ENCODE peak calls at places on chromosomes 11 and 22, in ten cellular contexts. One of them, this sample, is unnamed.
A peak's percentile ranks its signal among the peaks of the same experiment; 100 is the strongest.

GRCh38 chr11:96197801-96198465 is 145.1 kb downstream of the MAML2 start:
- DNase-seq in stomach: no peak
- DNase-seq in HCT116: no peak
- DNase-seq in lower lobe of right lung: no peak
- DNase-seq in IMR-90: no peak
- DNase-seq in pancreas: no peak
- DNase-seq in sigmoid colon: no peak
- DNase-seq in OCI-LY7: peak; percentile 47
- DNase-seq in heart right ventricle: no peak
- DNase-seq in upper lobe of right lung: no peak
- DNase-seq in this sample: no peak

GRCh38 chr22:30238661-30239420 is 7.7 kb downstream of the LIF start:
- DNase-seq in stomach: no peak
- DNase-seq in HCT116: no peak
- DNase-seq in lower lobe of right lung: no peak
- DNase-seq in IMR-90: peak; percentile 87
- DNase-seq in pancreas: no peak
- DNase-seq in sigmoid colon: peak; percentile 79
- DNase-seq in OCI-LY7: no peak
- DNase-seq in heart right ventricle: peak; percentile 40
- DNase-seq in upper lobe of right lung: no peak
- DNase-seq in this sample: peak; percentile 86

GRCh38 chr11:31050061-31050790 is 319.3 kb downstream of the DCDC1 start:
- DNase-seq in stomach: peak; percentile 33
- DNase-seq in HCT116: no peak
- DNase-seq in lower lobe of right lung: no peak
- DNase-seq in IMR-90: no peak
- DNase-seq in pancreas: no peak
- DNase-seq in sigmoid colon: no peak
- DNase-seq in OCI-LY7: no peak
- DNase-seq in heart right ventricle: peak; percentile 12
- DNase-seq in upper lobe of right lung: no peak
- DNase-seq in this sample: no peak

GRCh38 chr11:61380914-61381313 is 11.5 kb upstream of the TMEM216 start:
- DNase-seq in stomach: no peak
- DNase-seq in HCT116: no peak
- DNase-seq in lower lobe of right lung: no peak
- DNase-seq in IMR-90: no peak
- DNase-seq in pancreas: no peak
- DNase-seq in sigmoid colon: no peak
- DNase-seq in OCI-LY7: no peak
- DNase-seq in heart right ventricle: no peak
- DNase-seq in upper lobe of right lung: no peak
- DNase-seq in this sample: no peak

GRCh38 chr11:9838961-9839360 is 175.1 kb downstream of the SWAP70 start:
- DNase-seq in stomach: no peak
- DNase-seq in HCT116: no peak
- DNase-seq in lower lobe of right lung: no peak
- DNase-seq in IMR-90: no peak
- DNase-seq in pancreas: no peak
- DNase-seq in sigmoid colon: no peak
- DNase-seq in OCI-LY7: no peak
- DNase-seq in heart right ventricle: no peak
- DNase-seq in upper lobe of right lung: no peak
- DNase-seq in this sample: peak; percentile 55

GRCh38 chr22:19843107-19843856 is 11.4 kb downstream of the GNB1L start:
- DNase-seq in stomach: peak; percentile 48
- DNase-seq in HCT116: no peak
- DNase-seq in lower lobe of right lung: no peak
- DNase-seq in IMR-90: no peak
- DNase-seq in pancreas: no peak
- DNase-seq in sigmoid colon: peak; percentile 46
- DNase-seq in OCI-LY7: no peak
- DNase-seq in heart right ventricle: no peak
- DNase-seq in upper lobe of right lung: no peak
- DNase-seq in this sample: peak; percentile 2

GRCh38 chr11:33622231-33622630 is 78.4 kb downstream of the C11orf91 start:
- DNase-seq in stomach: no peak
- DNase-seq in HCT116: no peak
- DNase-seq in lower lobe of right lung: no peak
- DNase-seq in IMR-90: peak; percentile 63
- DNase-seq in pancreas: no peak
- DNase-seq in sigmoid colon: no peak
- DNase-seq in OCI-LY7: no peak
- DNase-seq in heart right ventricle: no peak
- DNase-seq in upper lobe of right lung: no peak
- DNase-seq in this sample: peak; percentile 73

GRCh38 chr22:33438273-33438672 is 380.1 kb upstream of the SYN3 start:
- DNase-seq in stomach: no peak
- DNase-seq in HCT116: no peak
- DNase-seq in lower lobe of right lung: no peak
- DNase-seq in IMR-90: peak; percentile 89
- DNase-seq in pancreas: no peak
- DNase-seq in sigmoid colon: peak; percentile 74
- DNase-seq in OCI-LY7: no peak
- DNase-seq in heart right ventricle: no peak
- DNase-seq in upper lobe of right lung: no peak
- DNase-seq in this sample: peak; percentile 88

GRCh38 chr22:33062402-33062801 is 4.2 kb upstream of the SYN3 start:
- DNase-seq in stomach: no peak
- DNase-seq in HCT116: no peak
- DNase-seq in lower lobe of right lung: no peak
- DNase-seq in IMR-90: no peak
- DNase-seq in pancreas: no peak
- DNase-seq in sigmoid colon: no peak
- DNase-seq in OCI-LY7: no peak
- DNase-seq in heart right ventricle: no peak
- DNase-seq in upper lobe of right lung: no peak
- DNase-seq in this sample: no peak

GRCh38 chr11:111334495-111335123 is 36.3 kb downstream of the POU2AF3 start:
- DNase-seq in stomach: peak; percentile 88
- DNase-seq in HCT116: no peak
- DNase-seq in lower lobe of right lung: no peak
- DNase-seq in IMR-90: no peak
- DNase-seq in pancreas: peak; percentile 76
- DNase-seq in sigmoid colon: no peak
- DNase-seq in OCI-LY7: no peak
- DNase-seq in heart right ventricle: no peak
- DNase-seq in upper lobe of right lung: no peak
- DNase-seq in this sample: no peak

GRCh38 chr11:63710476-63711217 is 29.3 kb downstream of the RTN3 start:
- DNase-seq in stomach: no peak
- DNase-seq in HCT116: no peak
- DNase-seq in lower lobe of right lung: no peak
- DNase-seq in IMR-90: peak; percentile 83
- DNase-seq in pancreas: no peak
- DNase-seq in sigmoid colon: no peak
- DNase-seq in OCI-LY7: no peak
- DNase-seq in heart right ventricle: no peak
- DNase-seq in upper lobe of right lung: no peak
- DNase-seq in this sample: peak; percentile 56

DNA sequence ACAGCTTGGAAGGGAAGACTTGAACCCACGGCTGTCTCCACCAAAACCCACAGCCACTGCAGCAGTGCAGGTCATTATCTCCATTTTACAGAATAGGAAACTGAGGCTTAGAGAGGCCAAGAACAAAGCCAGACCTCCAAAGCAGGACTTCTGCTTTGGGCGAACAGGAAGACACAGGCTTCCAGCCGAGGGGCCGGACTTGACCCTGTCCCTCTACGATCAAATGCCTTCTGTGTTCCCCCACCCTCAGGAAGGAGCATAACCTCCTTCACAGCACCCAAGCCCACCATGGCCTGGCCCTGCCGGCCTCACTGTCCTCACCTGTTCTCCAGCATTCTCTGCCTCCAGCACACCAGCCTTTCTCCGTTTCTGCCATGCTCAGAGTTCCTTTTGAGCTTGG is 15.8 kb downstream of the IGLL1 start:
- DNase-seq in stomach: no peak
- DNase-seq in HCT116: no peak
- DNase-seq in lower lobe of right lung: no peak
- DNase-seq in IMR-90: no peak
- DNase-seq in pancreas: no peak
- DNase-seq in sigmoid colon: no peak
- DNase-seq in OCI-LY7: no peak
- DNase-seq in heart right ventricle: no peak
- DNase-seq in upper lobe of right lung: no peak
- DNase-seq in this sample: peak; percentile 81
- TF ChIP-seq CTCF in stomach: no peak
- TF ChIP-seq CTCF in HCT116: no peak
- TF ChIP-seq CTCF in lower lobe of right lung: no peak
- TF ChIP-seq CTCF in IMR-90: no peak
- TF ChIP-seq CTCF in pancreas: no peak
- TF ChIP-seq CTCF in sigmoid colon: no peak
- TF ChIP-seq CTCF in OCI-LY7: no peak
- TF ChIP-seq CTCF in heart right ventricle: no peak
- TF ChIP-seq CTCF in upper lobe of right lung: no peak
- TF ChIP-seq CTCF in this sample: no peak

GRCh38 chr22:46115388-46115678 is 35.0 kb upstream of the PPARA start:
- DNase-seq in stomach: no peak
- DNase-seq in HCT116: no peak
- DNase-seq in lower lobe of right lung: no peak
- DNase-seq in IMR-90: no peak
- DNase-seq in pancreas: no peak
- DNase-seq in sigmoid colon: no peak
- DNase-seq in OCI-LY7: no peak
- DNase-seq in heart right ventricle: no peak
- DNase-seq in upper lobe of right lung: no peak
- DNase-seq in this sample: no peak
- H3K27ac ChIP-seq in stomach: peak overlapping the region; percentile 87
- H3K27ac ChIP-seq in HCT116: peak overlapping the region; percentile 45
- H3K27ac ChIP-seq in lower lobe of right lung: peak overlapping the region; percentile 65
- H3K27ac ChIP-seq in IMR-90: no peak overlapping the region
- H3K27ac ChIP-seq in pancreas: peak overlapping the region; percentile 55
- H3K27ac ChIP-seq in sigmoid colon: peak overlapping the region; percentile 84
- H3K27ac ChIP-seq in OCI-LY7: no peak overlapping the region
- H3K27ac ChIP-seq in heart right ventricle: peak overlapping the region; percentile 78
- H3K27ac ChIP-seq in upper lobe of right lung: no peak overlapping the region
- H3K27ac ChIP-seq in this sample: peak overlapping the region; percentile 66

GRCh38 chr11:128553662-128554392 is 33.5 kb downstream of the ETS1 start:
- DNase-seq in stomach: no peak
- DNase-seq in HCT116: no peak
- DNase-seq in lower lobe of right lung: no peak
- DNase-seq in IMR-90: peak; percentile 32
- DNase-seq in pancreas: no peak
- DNase-seq in sigmoid colon: no peak
- DNase-seq in OCI-LY7: peak; percentile 75
- DNase-seq in heart right ventricle: peak; percentile 67
- DNase-seq in upper lobe of right lung: no peak
- DNase-seq in this sample: no peak
- TF ChIP-seq CTCF in stomach: no peak
- TF ChIP-seq CTCF in HCT116: no peak
- TF ChIP-seq CTCF in lower lobe of right lung: peak; percentile 27
- TF ChIP-seq CTCF in IMR-90: no peak
- TF ChIP-seq CTCF in pancreas: no peak
- TF ChIP-seq CTCF in sigmoid colon: no peak
- TF ChIP-seq CTCF in OCI-LY7: peak; percentile 87
- TF ChIP-seq CTCF in heart right ventricle: peak; percentile 50
- TF ChIP-seq CTCF in upper lobe of right lung: peak; percentile 24
- TF ChIP-seq CTCF in this sample: peak; percentile 42

GRCh38 chr11:13461291-13461690 is 1.7 kb downstream of the BTBD10 start:
- DNase-seq in stomach: no peak
- DNase-seq in HCT116: no peak
- DNase-seq in lower lobe of right lung: no peak
- DNase-seq in IMR-90: no peak
- DNase-seq in pancreas: no peak
- DNase-seq in sigmoid colon: no peak
- DNase-seq in OCI-LY7: no peak
- DNase-seq in heart right ventricle: no peak
- DNase-seq in upper lobe of right lung: no peak
- DNase-seq in this sample: no peak
- H3K27ac ChIP-seq in stomach: no peak overlapping the region
- H3K27ac ChIP-seq in HCT116: no peak overlapping the region
- H3K27ac ChIP-seq in lower lobe of right lung: no peak overlapping the region
- H3K27ac ChIP-seq in IMR-90: no peak overlapping the region
- H3K27ac ChIP-seq in pancreas: no peak overlapping the region
- H3K27ac ChIP-seq in sigmoid colon: no peak overlapping the region
- H3K27ac ChIP-seq in OCI-LY7: no peak overlapping the region
- H3K27ac ChIP-seq in heart right ventricle: no peak overlapping the region
- H3K27ac ChIP-seq in upper lobe of right lung: no peak overlapping the region
- H3K27ac ChIP-seq in this sample: no peak overlapping the region

DNA sequence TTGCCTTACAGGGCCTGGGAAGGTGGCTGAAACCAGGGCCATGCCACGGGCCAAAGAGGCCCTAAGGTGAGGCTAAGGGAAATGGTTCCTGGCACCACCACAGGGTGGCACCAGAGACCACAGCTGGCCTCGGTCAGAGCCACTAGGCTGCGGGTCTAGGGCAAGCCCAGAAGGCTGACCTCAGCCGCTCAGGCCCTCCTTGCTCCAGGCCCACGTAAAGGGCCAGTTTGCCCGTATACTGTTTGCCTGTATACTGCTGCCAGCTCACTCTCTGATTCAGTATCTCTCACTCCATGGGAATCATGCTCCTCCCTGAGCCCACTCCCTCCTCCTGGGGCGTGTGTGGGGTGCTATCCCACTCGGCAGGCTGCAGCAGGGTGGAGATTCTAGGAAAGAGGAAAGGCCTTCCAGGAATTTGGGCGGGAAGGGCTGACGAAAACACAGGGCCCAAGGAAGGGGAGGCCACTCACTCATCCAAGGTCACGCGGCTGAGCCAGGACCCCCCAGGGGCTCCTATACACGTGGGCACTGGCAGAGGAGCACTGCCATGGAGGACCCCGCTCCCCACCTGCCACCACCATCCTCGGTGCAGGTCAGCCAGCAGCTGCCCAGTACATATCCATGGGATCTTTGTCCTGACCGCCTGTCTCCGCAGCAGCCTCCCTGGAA is 62.4 kb downstream of the NECTIN1 start:
- DNase-seq in stomach: peak; percentile 84
- DNase-seq in HCT116: peak; percentile 18
- DNase-seq in lower lobe of right lung: peak; percentile 83
- DNase-seq in IMR-90: peak; percentile 47
- DNase-seq in pancreas: peak; percentile 88
- DNase-seq in sigmoid colon: peak; percentile 82
- DNase-seq in OCI-LY7: peak; percentile 71
- DNase-seq in heart right ventricle: peak; percentile 77
- DNase-seq in upper lobe of right lung: peak; percentile 89
- DNase-seq in this sample: peak; percentile 98
- TF ChIP-seq CTCF in stomach: peak; percentile 5
- TF ChIP-seq CTCF in HCT116: peak; percentile 85
- TF ChIP-seq CTCF in lower lobe of right lung: peak; percentile 94
- TF ChIP-seq CTCF in IMR-90: peak; percentile 94
- TF ChIP-seq CTCF in pancreas: peak; percentile 92
- TF ChIP-seq CTCF in sigmoid colon: peak; percentile 94
- TF ChIP-seq CTCF in OCI-LY7: peak; percentile 83
- TF ChIP-seq CTCF in heart right ventricle: peak; percentile 94
- TF ChIP-seq CTCF in upper lobe of right lung: peak; percentile 98
- TF ChIP-seq CTCF in this sample: peak; percentile 90